ENCODE peak calls at places on chromosomes 12 and 14, in ten cellular contexts. I is ovary, D is spleen, E is esophagus squamous epithelium, P is breast epithelium, J is A549, Q is adrenal gland, Z is body of pancreas, A is transverse colon, T is tibial nerve. S is an unnamed sample.

GRCh38 chr14:105602799-105603763 is 76.7 kb downstream of the TMEM121 start:
- DNase-seq in I (no peak), D (peak; percentile 72), E (no peak), P (peak; percentile 51), J (no peak), Q (no peak), Z (no peak), A (no peak), T (no peak), S (peak; percentile 41)

GRCh38 chr12:100077367-100077766 is 65.3 kb downstream of the BLTP3B start:
- DNase-seq in I (no peak), D (no peak), E (no peak), P (no peak), J (peak; percentile 21), Q (no peak), Z (no peak), A (no peak), T (no peak), S (no peak)

GRCh38 chr14:82740547-82740946 is 1206.9 kb upstream of the SEL1L start:
- DNase-seq in I (no peak), D (no peak), E (no peak), P (no peak), J (no peak), Q (no peak), Z (no peak), A (no peak), T (no peak), S (peak; percentile 5)

GRCh38 chr12:132600048-132601032 is 10.0 kb downstream of the LRCOL1 start:
- DNase-seq in I (peak; percentile 77), D (peak; percentile 86), E (no peak), P (peak; percentile 74), J (peak; percentile 78), Q (peak; percentile 65), Z (peak; percentile 66), A (peak; percentile 71), T (no peak), S (peak; percentile 79)

GRCh38 chr12:6197996-6198395 is 2.2 kb upstream of the CD9 start:
- DNase-seq in I (no peak), D (no peak), E (no peak), P (no peak), J (no peak), Q (no peak), Z (no peak), A (no peak), T (no peak), S (no peak)

GRCh38 chr14:58947816-58948440 is 240.5 kb upstream of the DAAM1 start:
- DNase-seq in I (no peak), D (no peak), E (no peak), P (no peak), J (peak; percentile 37), Q (no peak), Z (no peak), A (no peak), T (no peak), S (no peak)

GRCh38 chr12:86389949-86390348 is 133.8 kb upstream of the MGAT4C start:
- DNase-seq in I (no peak), D (no peak), E (no peak), P (no peak), J (no peak), Q (no peak), Z (no peak), A (no peak), T (no peak), S (no peak)

GRCh38 chr12:26428420-26428819 is 233.0 kb downstream of the SSPN start:
- DNase-seq in I (no peak), D (no peak), E (no peak), P (no peak), J (no peak), Q (no peak), Z (no peak), A (no peak), T (no peak), S (no peak)

GRCh38 chr14:24817638-24818053 is 183.7 kb upstream of the GZMB start:
- DNase-seq in I (no peak), D (no peak), E (no peak), P (no peak), J (peak; percentile 24), Q (no peak), Z (no peak), A (peak; percentile 15), T (no peak), S (no peak)

GRCh38 chr12:44748950-44749468 is 127.1 kb downstream of the NELL2 start:
- DNase-seq in I (no peak), D (no peak), E (no peak), P (no peak), J (no peak), Q (no peak), Z (no peak), A (no peak), T (no peak), S (no peak)

GRCh38 chr12:99277566-99277965 is 370.0 kb upstream of the GARIN6 start:
- DNase-seq in I (no peak), D (no peak), E (no peak), P (no peak), J (no peak), Q (no peak), Z (no peak), A (no peak), T (no peak), S (no peak)

GRCh38 chr14:87264386-87264785 is 728.6 kb downstream of the GALC start:
- DNase-seq in I (no peak), D (no peak), E (no peak), P (no peak), J (no peak), Q (no peak), Z (no peak), A (no peak), T (no peak), S (no peak)

GRCh38 chr12:99054601-99055128 is 409.6 kb downstream of the APAF1 start:
- DNase-seq in I (no peak), D (no peak), E (no peak), P (no peak), J (no peak), Q (no peak), Z (no peak), A (no peak), T (no peak), S (no peak)

GRCh38 chr12:12946686-12947355 is 5.1 kb downstream of the GPRC5D start:
- DNase-seq in I (no peak), D (no peak), E (no peak), P (no peak), J (no peak), Q (no peak), Z (no peak), A (no peak), T (no peak), S (no peak)

DNA sequence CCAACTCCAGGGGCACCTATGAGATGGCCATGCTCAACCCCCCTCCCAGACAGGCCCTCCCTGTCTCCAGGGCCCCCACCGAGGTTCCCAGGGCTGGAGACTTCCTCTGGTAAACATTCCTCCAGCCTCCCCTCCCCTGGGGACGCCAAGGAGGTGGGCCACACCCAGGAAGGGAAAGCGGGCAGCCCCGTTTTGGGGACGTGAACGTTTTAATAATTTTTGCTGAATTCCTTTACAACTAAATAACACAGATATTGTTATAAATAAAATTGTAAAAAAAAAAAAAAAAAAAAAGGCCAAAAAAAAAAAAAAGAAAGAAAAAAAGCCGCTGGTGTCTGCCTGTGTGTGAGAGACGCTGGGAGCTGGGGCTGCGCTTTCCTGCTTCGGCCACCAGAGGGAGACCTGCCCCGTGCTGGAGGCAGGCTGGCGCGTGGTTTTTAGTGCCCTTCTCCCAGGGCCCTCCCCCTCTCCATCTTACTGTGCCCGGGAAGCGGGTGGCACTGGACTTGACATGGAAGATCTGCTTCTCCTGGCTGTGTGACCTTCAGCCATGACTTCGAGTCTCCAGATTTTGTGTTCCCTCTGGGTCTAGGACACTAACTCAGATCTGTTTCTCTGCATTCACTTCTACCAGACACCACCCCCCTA is 3.4 kb upstream of the NXPH4 start:
- DNase-seq in I (peak; percentile 89), D (peak; percentile 95), E (no peak), P (peak; percentile 89), J (peak; percentile 89), Q (peak; percentile 92), Z (peak; percentile 89), A (peak; percentile 88), T (peak; percentile 86), S (peak; percentile 86)
- H3K27ac ChIP-seq in I (no peak overlapping the region), D (no peak overlapping the region), E (no peak overlapping the region), P (peak overlapping the region; percentile 7), J (no peak overlapping the region), Q (no peak overlapping the region), Z (no peak overlapping the region), A (no peak overlapping the region), T (no peak overlapping the region), S (no peak overlapping the region)

GRCh38 chr12:96500686-96501085 is 11.3 kb downstream of the CFAP54 start:
- DNase-seq in I (no peak), D (no peak), E (no peak), P (no peak), J (no peak), Q (no peak), Z (no peak), A (no peak), T (no peak), S (no peak)

GRCh38 chr12:96502949-96503532 is 13.7 kb downstream of the CFAP54 start:
- DNase-seq in I (no peak), D (no peak), E (no peak), P (no peak), J (no peak), Q (no peak), Z (no peak), A (no peak), T (no peak), S (no peak)

GRCh38 chr12:96501908-96502307 is 12.5 kb downstream of the CFAP54 start:
- DNase-seq in I (no peak), D (no peak), E (no peak), P (no peak), J (no peak), Q (no peak), Z (no peak), A (no peak), T (no peak), S (no peak)

GRCh38 chr12:96502477-96502876 is 13.1 kb downstream of the CFAP54 start:
- DNase-seq in I (no peak), D (no peak), E (no peak), P (no peak), J (peak; percentile 26), Q (no peak), Z (no peak), A (peak; percentile 27), T (no peak), S (no peak)

GRCh38 chr12:96501139-96501741 is 11.9 kb downstream of the CFAP54 start:
- DNase-seq in I (no peak), D (peak; percentile 82), E (peak; percentile 16), P (no peak), J (peak; percentile 84), Q (peak; percentile 28), Z (peak; percentile 31), A (peak; percentile 56), T (no peak), S (peak; percentile 26)
- TF ChIP-seq POLR2A in I (no peak), D (no peak), E (no peak), P (no peak), J (no peak), Q (no peak), Z (no peak), A (no peak), T (no peak), S (no peak)

GRCh38 chr14:56813143-56813551 is 2.9 kb upstream of the OTX2 start:
- DNase-seq in I (no peak), D (no peak), E (no peak), P (no peak), J (no peak), Q (no peak), Z (no peak), A (no peak), T (no peak), S (no peak)
- H3K4me3 ChIP-seq in I (no peak overlapping the region), D (no peak overlapping the region), E (no peak overlapping the region), P (no peak overlapping the region), J (no peak overlapping the region), Q (no peak overlapping the region), Z (no peak overlapping the region), A (no peak overlapping the region), T (no peak overlapping the region), S (no peak overlapping the region)

GRCh38 chr14:68631058-68631690 is 161.7 kb downstream of the ZFP36L1 start:
- DNase-seq in I (no peak), D (no peak), E (no peak), P (no peak), J (no peak), Q (no peak), Z (no peak), A (no peak), T (no peak), S (no peak)
- H3K27ac ChIP-seq in I (no peak overlapping the region), D (no peak overlapping the region), E (peak overlapping the region; percentile 91), P (peak overlapping the region; percentile 66), J (no peak overlapping the region), Q (no peak overlapping the region), Z (no peak overlapping the region), A (peak overlapping the region; percentile 66), T (peak overlapping the region; percentile 66), S (peak overlapping the region; percentile 95)

S was measured in thyroid gland.